ENCODE peak calls at places on chromosomes 5 and 9, in eight cellular contexts. One of them, this sample, is unnamed.

GRCh38 chr9:133992780-133993634 is 883 bp upstream of the VAV2 start:
- DNase-seq in substantia nigra: peak; percentile 71
- DNase-seq in retina: peak; percentile 90
- DNase-seq in AML-193: peak; percentile 44
- DNase-seq in kidney: peak; percentile 96
- DNase-seq in HCT116: peak; percentile 43
- DNase-seq in mammary epithelial cell: peak; percentile 89
- DNase-seq in Peyer's patch: peak; percentile 91
- DNase-seq in this sample: peak; percentile 92

GRCh38 chr5:132063090-132063911 is 2.8 kb downstream of the IL3 start:
- DNase-seq in substantia nigra: peak; percentile 26
- DNase-seq in retina: peak; percentile 82
- DNase-seq in AML-193: peak; percentile 23
- DNase-seq in kidney: peak; percentile 84
- DNase-seq in HCT116: peak; percentile 50
- DNase-seq in mammary epithelial cell: peak; percentile 28
- DNase-seq in Peyer's patch: peak; percentile 90
- DNase-seq in this sample: peak; percentile 92

GRCh38 chr5:10701567-10702039 is 59.4 kb downstream of the DAP start:
- DNase-seq in substantia nigra: no peak
- DNase-seq in retina: no peak
- DNase-seq in AML-193: peak; percentile 7
- DNase-seq in kidney: no peak
- DNase-seq in HCT116: no peak
- DNase-seq in mammary epithelial cell: no peak
- DNase-seq in Peyer's patch: no peak
- DNase-seq in this sample: no peak

GRCh38 chr9:109779711-109780452 is at the start of gene PALM2AKAP2:
- DNase-seq in substantia nigra: peak; percentile 19
- DNase-seq in retina: peak; percentile 73
- DNase-seq in AML-193: no peak
- DNase-seq in kidney: peak; percentile 86
- DNase-seq in HCT116: no peak
- DNase-seq in mammary epithelial cell: peak; percentile 73
- DNase-seq in Peyer's patch: peak; percentile 52
- DNase-seq in this sample: no peak

GRCh38 chr9:23526806-23527205 is 299.2 kb downstream of the ELAVL2 start:
- DNase-seq in substantia nigra: no peak
- DNase-seq in retina: no peak
- DNase-seq in AML-193: no peak
- DNase-seq in kidney: no peak
- DNase-seq in HCT116: no peak
- DNase-seq in mammary epithelial cell: no peak
- DNase-seq in Peyer's patch: no peak
- DNase-seq in this sample: no peak

GRCh38 chr5:463952-464351 is 21.0 kb downstream of the EXOC3 start:
- DNase-seq in substantia nigra: no peak
- DNase-seq in retina: no peak
- DNase-seq in AML-193: no peak
- DNase-seq in kidney: peak; percentile 76
- DNase-seq in HCT116: no peak
- DNase-seq in mammary epithelial cell: no peak
- DNase-seq in Peyer's patch: peak; percentile 78
- DNase-seq in this sample: peak; percentile 92

GRCh38 chr5:57594436-57594835 is 111.8 kb upstream of the ACTBL2 start:
- DNase-seq in substantia nigra: no peak
- DNase-seq in retina: no peak
- DNase-seq in AML-193: no peak
- DNase-seq in kidney: no peak
- DNase-seq in HCT116: no peak
- DNase-seq in mammary epithelial cell: no peak
- DNase-seq in Peyer's patch: no peak
- DNase-seq in this sample: no peak

GRCh38 chr9:89743576-89744254 is 138.9 kb downstream of the GADD45G start:
- DNase-seq in substantia nigra: no peak
- DNase-seq in retina: no peak
- DNase-seq in AML-193: no peak
- DNase-seq in kidney: peak; percentile 64
- DNase-seq in HCT116: no peak
- DNase-seq in mammary epithelial cell: no peak
- DNase-seq in Peyer's patch: peak; percentile 64
- DNase-seq in this sample: no peak

GRCh38 chr9:87713278-87713989 is 12.5 kb upstream of the CTSL start:
- DNase-seq in substantia nigra: peak; percentile 83
- DNase-seq in retina: peak; percentile 67
- DNase-seq in AML-193: peak; percentile 30
- DNase-seq in kidney: peak; percentile 93
- DNase-seq in HCT116: peak; percentile 76
- DNase-seq in mammary epithelial cell: peak; percentile 92
- DNase-seq in Peyer's patch: peak; percentile 85
- DNase-seq in this sample: no peak